ENCODE peak calls at places on chromosomes 16 and 17, in ten cellular contexts. H is AG04450, K is heart left ventricle, I is SW480, M is posterior cingulate gyrus, B is GM23338, S is amniotic epithelial cell, P is pons, J is HL-60, Y is WTC11. T is an unnamed sample.

GRCh38 chr17:32755045-32755805 is 121.7 kb downstream of the MYO1D start:
- DNase-seq in H (peak), K (no peak), I (peak), M (no peak), B (peak), S (peak), P (peak), J (no peak), Y (no peak), T (no peak)

GRCh38 chr17:76740329-76741118 is 2.6 kb downstream of the MFSD11 start:
- DNase-seq in H (no peak), K (peak), I (peak), M (no peak), B (no peak), S (peak), P (no peak), J (no peak), Y (no peak), T (no peak)

GRCh38 chr16:70774261-70774660 is 26.7 kb downstream of the VAC14 start:
- DNase-seq in H (no peak), K (no peak), I (no peak), M (no peak), B (no peak), S (no peak), P (no peak), J (no peak), Y (no peak), T (no peak)

GRCh38 chr17:1553354-1554266 is 9.0 kb downstream of the PITPNA start:
- DNase-seq in H (no peak), K (no peak), I (no peak), M (no peak), B (no peak), S (peak), P (no peak), J (no peak), Y (no peak), T (no peak)

GRCh38 chr17:77999413-78000173 is 41.1 kb downstream of the TNRC6C start:
- DNase-seq in H (no peak), K (no peak), I (no peak), M (no peak), B (no peak), S (peak), P (no peak), J (peak), Y (no peak), T (no peak)

GRCh38 chr16:54746596-54746995 is 184.1 kb upstream of the IRX5 start:
- DNase-seq in H (no peak), K (no peak), I (no peak), M (no peak), B (peak), S (no peak), P (no peak), J (no peak), Y (no peak), T (no peak)

GRCh38 chr17:5418858-5419355 is 555 bp downstream of the NUP88 start:
- DNase-seq in H (no peak), K (peak), I (peak), M (no peak), B (peak), S (peak), P (peak), J (peak), Y (no peak), T (no peak)

GRCh38 chr17:3594056-3594810 is 15.0 kb downstream of the TRPV1 start:
- DNase-seq in H (peak), K (no peak), I (no peak), M (peak), B (no peak), S (peak), P (peak), J (no peak), Y (no peak), T (peak)

GRCh38 chr16:84584678-84585077 is 33.2 kb downstream of the COTL1 start:
- DNase-seq in H (no peak), K (no peak), I (no peak), M (no peak), B (no peak), S (no peak), P (no peak), J (no peak), Y (no peak), T (no peak)

GRCh38 chr16:19765860-19766553 is 47.9 kb downstream of the IQCK start:
- DNase-seq in H (no peak), K (peak), I (no peak), M (peak), B (no peak), S (no peak), P (peak), J (peak), Y (no peak), T (peak)

GRCh38 chr16:14586637-14587036 is 43.4 kb downstream of the PARN start:
- DNase-seq in H (no peak), K (no peak), I (no peak), M (no peak), B (no peak), S (no peak), P (no peak), J (no peak), Y (no peak), T (no peak)